ENCODE peak calls at places on chromosome 10, in eight cellular contexts. X is endodermal cell; D is activated CD4-positive, alpha-beta T cell treated with anti-CD3 and anti-CD28 coated beads for 36 hours; C is RWPE1; A is CD8-positive, alpha-beta T cell; K is psoas muscle; N is HTR-8/SVneo; W is HT1080. U is an unnamed sample.

GRCh38 chr10:116271593-116272496 is 1.2 kb downstream of the GFRA1 start:
- DNase-seq in X (peak), D (peak), C (no peak), A (no peak), K (peak), N (no peak), W (no peak), U (peak)

GRCh38 chr10:28276384-28276783 is 26.5 kb downstream of the MPP7 start:
- DNase-seq in X (no peak), D (no peak), C (no peak), A (no peak), K (no peak), N (no peak), W (no peak), U (no peak)

GRCh38 chr10:89600041-89600440 is 45.0 kb downstream of the PANK1 start:
- DNase-seq in X (no peak), D (no peak), C (no peak), A (no peak), K (no peak), N (no peak), W (no peak), U (no peak)

GRCh38 chr10:36469585-36469984 is 655.8 kb upstream of the ANKRD30A start:
- DNase-seq in X (no peak), D (no peak), C (peak), A (no peak), K (no peak), N (no peak), W (peak), U (peak)

GRCh38 chr10:78361031-78361430 is 327.4 kb downstream of the RPS24 start:
- DNase-seq in X (no peak), D (peak), C (no peak), A (no peak), K (no peak), N (no peak), W (peak), U (no peak)

GRCh38 chr10:104351067-104351681 is 2.5 kb upstream of the CFAP58 start:
- DNase-seq in X (no peak), D (no peak), C (no peak), A (no peak), K (no peak), N (no peak), W (peak), U (peak)

GRCh38 chr10:59019603-59020002 is 156.8 kb upstream of the PHYHIPL start:
- DNase-seq in X (no peak), D (no peak), C (no peak), A (no peak), K (no peak), N (no peak), W (no peak), U (no peak)

GRCh38 chr10:71736570-71737355 is 17.2 kb upstream of the C10orf105 start:
- DNase-seq in X (no peak), D (no peak), C (no peak), A (no peak), K (no peak), N (no peak), W (no peak), U (no peak)

GRCh38 chr10:120085386-120085785 is 192.9 kb downstream of the SEC23IP start:
- DNase-seq in X (no peak), D (no peak), C (no peak), A (no peak), K (no peak), N (no peak), W (no peak), U (no peak)

GRCh38 chr10:3852147-3852904 is 67.3 kb upstream of the KLF6 start:
- DNase-seq in X (no peak), D (peak), C (peak), A (no peak), K (peak), N (peak), W (peak), U (peak)

GRCh38 chr10:31000867-31001266 is 30.8 kb downstream of the ZNF438 start:
- DNase-seq in X (no peak), D (no peak), C (no peak), A (no peak), K (no peak), N (no peak), W (no peak), U (no peak)

GRCh38 chr10:75825220-75825619 is 393.8 kb downstream of the LRMDA start:
- DNase-seq in X (no peak), D (no peak), C (no peak), A (no peak), K (no peak), N (no peak), W (no peak), U (no peak)

GRCh38 chr10:76675951-76676587 is 961.5 kb downstream of the KCNMA1 start:
- DNase-seq in X (no peak), D (no peak), C (peak), A (no peak), K (peak), N (no peak), W (peak), U (peak)

GRCh38 chr10:6275022-6275997 is 72.6 kb downstream of the PFKFB3 start:
- DNase-seq in X (peak), D (peak), C (peak), A (peak), K (peak), N (peak), W (peak), U (peak)

GRCh38 chr10:86439544-86439943 is 72.9 kb upstream of the GRID1 start:
- DNase-seq in X (no peak), D (no peak), C (no peak), A (no peak), K (peak), N (peak), W (peak), U (peak)

GRCh38 chr10:72470670-72471069 is 116.0 kb upstream of the DNAJB12 start:
- DNase-seq in X (no peak), D (no peak), C (no peak), A (no peak), K (no peak), N (no peak), W (no peak), U (no peak)

GRCh38 chr10:132411561-132412253 is 14.7 kb downstream of the PWWP2B start:
- DNase-seq in X (peak), D (no peak), C (no peak), A (no peak), K (no peak), N (no peak), W (no peak), U (no peak)

GRCh38 chr10:48343106-48343505 is 36.6 kb downstream of the MAPK8 start:
- DNase-seq in X (no peak), D (no peak), C (no peak), A (no peak), K (no peak), N (no peak), W (no peak), U (no peak)

GRCh38 chr10:93115661-93116383 is 42.1 kb downstream of the CYP26A1 start:
- DNase-seq in X (peak), D (peak), C (peak), A (peak), K (peak), N (peak), W (peak), U (peak)

GRCh38 chr10:44465430-44466115 is 80.7 kb upstream of the CXCL12 start:
- DNase-seq in X (peak), D (no peak), C (no peak), A (no peak), K (no peak), N (no peak), W (no peak), U (peak)

GRCh38 chr10:50577681-50578350 is 45.9 kb downstream of the SGMS1 start:
- DNase-seq in X (no peak), D (peak), C (no peak), A (no peak), K (no peak), N (no peak), W (peak), U (peak)

GRCh38 chr10:129605986-129606518 is 139.0 kb downstream of the MGMT start:
- DNase-seq in X (peak), D (no peak), C (no peak), A (no peak), K (no peak), N (no peak), W (no peak), U (no peak)

GRCh38 chr10:133030791-133031190 is 56.9 kb upstream of the ADGRA1 start:
- DNase-seq in X (peak), D (no peak), C (no peak), A (no peak), K (no peak), N (no peak), W (no peak), U (no peak)

GRCh38 chr10:44864042-44864436 is 47.1 kb upstream of the TMEM72 start:
- DNase-seq in X (peak), D (peak), C (no peak), A (no peak), K (peak), N (no peak), W (no peak), U (no peak)

GRCh38 chr10:73762915-73763314 is 18.7 kb downstream of the SEC24C start:
- DNase-seq in X (no peak), D (peak), C (peak), A (no peak), K (no peak), N (no peak), W (peak), U (peak)

GRCh38 chr10:132146941-132147915 is 39.5 kb upstream of the DPYSL4 start:
- DNase-seq in X (no peak), D (peak), C (no peak), A (no peak), K (peak), N (no peak), W (no peak), U (no peak)

GRCh38 chr10:99551158-99551557 is 18.4 kb downstream of the NKX2-3 start:
- DNase-seq in X (peak), D (no peak), C (peak), A (no peak), K (no peak), N (peak), W (peak), U (peak)

GRCh38 chr10:114691442-114691941 is 33.4 kb upstream of the ABLIM1 start:
- DNase-seq in X (no peak), D (no peak), C (no peak), A (no peak), K (no peak), N (no peak), W (peak), U (peak)

GRCh38 chr10:9853405-9854010 is 1164.2 kb upstream of the CELF2 start:
- DNase-seq in X (no peak), D (no peak), C (no peak), A (no peak), K (no peak), N (no peak), W (no peak), U (no peak)

GRCh38 chr10:101136708-101137121 is 5.6 kb downstream of the TLX1 start:
- DNase-seq in X (no peak), D (no peak), C (no peak), A (no peak), K (no peak), N (no peak), W (no peak), U (no peak)

GRCh38 chr10:36280396-36280795 is 638.3 kb upstream of the FZD8 start:
- DNase-seq in X (no peak), D (no peak), C (no peak), A (no peak), K (no peak), N (no peak), W (peak), U (peak)

GRCh38 chr10:78964952-78965633 is 103.7 kb upstream of the ZMIZ1 start:
- DNase-seq in X (peak), D (no peak), C (peak), A (no peak), K (peak), N (peak), W (peak), U (peak)

GRCh38 chr10:3137958-3138726 is 34.4 kb downstream of the PITRM1 start:
- DNase-seq in X (no peak), D (no peak), C (no peak), A (no peak), K (no peak), N (no peak), W (no peak), U (no peak)

GRCh38 chr10:113524120-113524519 is 28.7 kb upstream of the HABP2 start:
- DNase-seq in X (peak), D (no peak), C (no peak), A (no peak), K (no peak), N (no peak), W (no peak), U (no peak)

GRCh38 chr10:107814865-107815487 is 650.5 kb upstream of the SORCS1 start:
- DNase-seq in X (peak), D (peak), C (peak), A (no peak), K (no peak), N (no peak), W (peak), U (peak)

GRCh38 chr10:126131338-126131737 is 235.0 kb downstream of the FANK1 start:
- DNase-seq in X (no peak), D (no peak), C (no peak), A (no peak), K (no peak), N (no peak), W (no peak), U (no peak)

GRCh38 chr10:60434418-60435046 is 44.9 kb upstream of the ANK3 start:
- DNase-seq in X (peak), D (peak), C (peak), A (no peak), K (no peak), N (peak), W (peak), U (peak)

GRCh38 chr10:10587744-10588393 is 429.8 kb upstream of the CELF2 start:
- DNase-seq in X (no peak), D (no peak), C (no peak), A (no peak), K (no peak), N (no peak), W (no peak), U (no peak)

GRCh38 chr10:71852335-71852937 is 1.4 kb upstream of the PSAP start:
- DNase-seq in X (no peak), D (no peak), C (no peak), A (no peak), K (no peak), N (no peak), W (no peak), U (no peak)

GRCh38 chr10:59397971-59398370 is 35.6 kb upstream of the FAM13C start:
- DNase-seq in X (no peak), D (no peak), C (no peak), A (no peak), K (no peak), N (no peak), W (no peak), U (no peak)

U was measured in M059J.